ENCODE peak calls at places on chromosomes 4 and X, in nine cellular contexts. P, O, U, W, E, H, C, Y and X are unnamed samples.

GRCh38 chrX:13742397-13743176 is 8.0 kb downstream of the OFD1 start:
- DNase-seq in C (no peak), W (no peak), P (peak), H (no peak), Y (peak), E (peak), O (no peak), U (peak), X (peak)

GRCh38 chr4:25873632-25874129 is 10.9 kb upstream of the SEL1L3 start:
- DNase-seq in U (no peak), Y (no peak), P (no peak), E (no peak), C (no peak), H (no peak), W (no peak), O (no peak), X (no peak)

GRCh38 chrX:53681661-53682060 is 4.9 kb downstream of the HUWE1 start:
- DNase-seq in E (no peak), P (no peak), U (no peak), C (no peak), W (no peak), O (no peak), H (no peak), Y (no peak), X (no peak)

GRCh38 chr4:175412744-175413143 is 399.3 kb downstream of the GPM6A start:
- DNase-seq in C (no peak), W (peak), E (no peak), P (no peak), Y (no peak), O (no peak), U (no peak), H (no peak), X (no peak)

GRCh38 chr4:179597301-179597700 is 2155.1 kb upstream of the AGA start:
- DNase-seq in C (no peak), H (no peak), Y (no peak), O (no peak), U (no peak), W (no peak), E (no peak), P (no peak), X (no peak)

GRCh38 chr4:8772499-8773123 is 99.0 kb downstream of the HMX1 start:
- DNase-seq in P (no peak), C (no peak), W (no peak), U (no peak), H (no peak), Y (peak), O (no peak), E (no peak), X (no peak)

GRCh38 chrX:148573119-148573518 is 72.7 kb downstream of the AFF2 start:
- DNase-seq in H (no peak), P (no peak), E (no peak), Y (peak), W (no peak), U (no peak), C (no peak), O (no peak), X (no peak)

GRCh38 chrX:48998391-48998790 is 3.7 kb downstream of the GRIPAP1 start:
- DNase-seq in O (no peak), E (no peak), W (no peak), P (no peak), U (no peak), H (no peak), C (no peak), Y (peak), X (no peak)

GRCh38 chr4:9916346-9916745 is 105.0 kb downstream of the SLC2A9 start:
- DNase-seq in P (no peak), E (no peak), Y (no peak), W (no peak), C (no peak), O (no peak), U (no peak), H (no peak), X (no peak)

GRCh38 chr4:9919047-9919446 is 102.2 kb downstream of the SLC2A9 start:
- DNase-seq in C (no peak), Y (no peak), P (no peak), O (no peak), H (no peak), E (no peak), W (no peak), U (no peak), X (no peak)

GRCh38 chr4:9916937-9917336 is 104.4 kb downstream of the SLC2A9 start:
- DNase-seq in E (no peak), Y (no peak), P (no peak), H (no peak), U (no peak), W (no peak), O (no peak), C (no peak), X (no peak)

GRCh38 chr4:9920029-9920428 is 101.3 kb downstream of the SLC2A9 start:
- DNase-seq in C (no peak), E (no peak), O (no peak), W (no peak), P (no peak), Y (no peak), U (no peak), H (no peak), X (no peak)

DNA sequence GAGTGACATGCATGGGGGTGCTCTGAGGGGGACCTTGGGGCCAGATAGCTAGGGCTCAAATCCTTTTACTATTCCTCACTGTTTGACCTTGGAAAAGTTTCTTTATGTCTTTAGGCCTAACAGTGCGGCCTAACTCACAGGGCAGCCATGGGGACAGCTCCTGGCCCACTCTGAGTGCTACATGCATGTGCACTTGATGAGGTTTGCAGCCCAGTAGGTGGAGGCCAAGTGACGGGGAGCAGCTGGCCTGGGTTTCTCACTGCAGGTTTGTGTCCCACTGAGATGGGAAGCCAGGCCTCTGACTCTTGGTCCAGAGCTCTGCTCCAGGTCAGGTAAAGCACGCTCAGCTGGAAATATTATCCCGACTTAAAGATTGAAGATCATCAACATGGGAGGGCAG is 102.8 kb downstream of the SLC2A9 start:
- DNase-seq in H (no peak), E (no peak), P (no peak), Y (no peak), W (no peak), U (no peak), O (no peak), C (no peak), X (no peak)
- TF ChIP-seq CTCF in H (no peak), E (no peak), P (no peak), Y (no peak), W (no peak), U (no peak), O (no peak), C (no peak), X (no peak)

GRCh38 chr4:85659626-85660213 is 184.8 kb downstream of the ARHGAP24 start:
- DNase-seq in Y (no peak), H (no peak), C (no peak), U (no peak), P (no peak), E (no peak), W (no peak), O (no peak), X (no peak)

GRCh38 chr4:85657143-85657542 is 182.2 kb downstream of the ARHGAP24 start:
- DNase-seq in O (no peak), Y (no peak), P (no peak), C (no peak), H (no peak), E (no peak), W (no peak), U (no peak), X (no peak)

DNA sequence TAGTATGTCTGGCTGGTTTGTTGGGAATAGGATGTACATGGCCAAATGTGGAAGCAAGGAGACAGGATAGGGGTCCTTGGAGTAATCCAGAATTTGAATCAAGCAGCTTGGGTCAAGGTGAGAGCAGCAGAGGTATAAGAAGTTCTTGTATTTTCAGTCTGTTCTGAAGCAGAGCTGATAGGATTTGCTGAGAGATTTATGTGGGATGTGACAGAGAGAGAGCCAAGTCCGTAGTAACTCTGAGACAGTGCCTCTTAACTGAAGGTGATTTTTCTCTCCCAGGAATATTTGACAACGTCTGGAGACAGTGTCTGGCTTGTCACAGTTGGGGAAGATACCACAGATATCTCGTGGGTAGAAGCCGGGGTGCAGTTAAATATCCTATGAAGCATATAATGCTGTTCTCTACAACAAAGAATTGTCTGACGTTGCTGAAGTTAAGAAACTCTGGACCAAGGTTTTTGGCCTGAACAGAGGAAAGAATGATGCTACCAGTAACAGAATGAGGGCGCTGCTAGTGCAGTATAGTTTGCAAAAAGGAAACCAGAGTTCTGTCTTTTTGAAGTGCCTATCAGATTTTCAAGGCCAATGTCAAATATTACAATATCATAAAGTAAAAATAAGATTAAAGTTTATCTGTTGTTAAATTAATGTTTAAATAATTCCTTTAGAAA is 184.0 kb downstream of the ARHGAP24 start:
- DNase-seq in E (no peak), O (no peak), W (no peak), C (no peak), P (no peak), H (no peak), U (no peak), Y (no peak), X (no peak)
- TF ChIP-seq CTCF in E (peak), O (no peak), W (peak), C (no peak), P (peak), H (no peak), U (no peak), Y (no peak), X (peak)

GRCh38 chr4:78818530-78818929 is 42.4 kb downstream of the BMP2K start:
- DNase-seq in P (no peak), H (no peak), E (no peak), Y (no peak), W (no peak), C (no peak), U (no peak), O (no peak), X (no peak)
- TF ChIP-seq CTCF in P (no peak), H (no peak), E (no peak), Y (no peak), W (no peak), C (no peak), U (no peak), O (no peak), X (no peak)

GRCh38 chrX:45164021-45164621 is 36.6 kb downstream of the DIPK2B start:
- DNase-seq in U (no peak), O (no peak), E (no peak), Y (no peak), C (no peak), W (no peak), P (no peak), H (no peak), X (no peak)

GRCh38 chrX:45164995-45165394 is 35.7 kb downstream of the DIPK2B start:
- DNase-seq in H (no peak), P (no peak), U (no peak), E (no peak), W (no peak), O (no peak), C (no peak), Y (no peak), X (no peak)

DNA sequence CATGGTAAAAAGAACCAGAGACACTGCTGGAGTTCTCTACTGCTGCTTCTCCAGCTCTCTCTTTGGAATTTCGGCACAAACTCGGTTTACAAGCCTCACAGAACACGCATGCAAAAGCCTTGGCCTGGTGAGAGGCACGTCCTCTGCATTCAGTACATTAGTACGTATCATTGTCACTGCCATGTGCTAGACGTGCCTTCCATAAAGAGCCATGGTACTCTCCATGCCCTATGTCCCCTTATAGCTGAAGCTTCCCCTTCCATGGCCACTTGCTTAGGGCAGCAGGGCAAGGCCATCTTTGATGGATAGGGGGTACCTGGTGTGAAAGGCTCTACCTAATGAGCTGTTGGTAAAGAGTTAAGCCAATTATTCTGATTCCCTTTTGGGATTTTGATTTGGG is 35.0 kb downstream of the DIPK2B start:
- DNase-seq in O (no peak), P (no peak), H (no peak), C (no peak), Y (no peak), W (no peak), U (no peak), E (no peak), X (no peak)
- TF ChIP-seq CTCF in O (no peak), P (no peak), H (no peak), C (no peak), Y (no peak), W (no peak), U (no peak), E (no peak), X (no peak)

GRCh38 chrX:74422576-74423288 is 1.4 kb downstream of the SLC16A2 start:
- DNase-seq in P (peak), O (no peak), W (peak), Y (peak), H (peak), E (peak), U (peak), C (peak), X (peak)
- TF ChIP-seq CTCF in P (peak), O (no peak), W (peak), Y (no peak), H (no peak), E (no peak), U (no peak), C (no peak), X (no peak)

DNA sequence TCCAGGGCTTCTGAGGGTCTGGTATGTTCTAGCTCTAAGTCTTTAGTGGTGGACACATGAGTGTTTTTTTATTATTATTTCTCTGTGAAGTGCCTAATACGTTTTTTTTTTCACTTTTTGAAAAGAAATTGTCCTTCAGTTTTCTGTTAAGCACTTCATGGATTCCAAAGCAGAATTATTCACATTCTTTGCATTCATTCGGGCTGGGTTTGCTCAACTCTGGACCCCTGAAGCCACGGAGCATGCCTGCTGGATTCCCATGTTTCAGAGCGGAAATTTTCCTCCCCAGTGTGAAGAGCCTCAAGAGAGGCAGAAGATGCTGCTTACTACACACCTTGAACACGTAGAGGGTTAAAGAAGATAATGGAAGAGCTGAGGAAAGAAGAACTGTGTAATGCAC is 107.5 kb downstream of the EGF start:
- DNase-seq in P (no peak), H (no peak), C (no peak), W (peak), O (no peak), E (no peak), U (no peak), Y (no peak), X (no peak)
- TF ChIP-seq CTCF in P (no peak), H (no peak), C (no peak), W (no peak), O (no peak), E (no peak), U (no peak), Y (no peak), X (no peak)

GRCh38 chrX:38558681-38559080 is 2.7 kb upstream of the TSPAN7 start:
- DNase-seq in U (no peak), P (no peak), E (no peak), W (no peak), Y (peak), H (no peak), C (no peak), O (no peak), X (no peak)

GRCh38 chrX:38561951-38562719 is 793 bp downstream of the TSPAN7 start:
- DNase-seq in O (no peak), Y (no peak), C (peak), P (peak), H (peak), E (no peak), U (no peak), W (no peak), X (peak)

GRCh38 chrX:38561126-38561868 is at the start of gene TSPAN7:
- DNase-seq in O (peak), C (peak), P (peak), E (peak), U (peak), W (peak), Y (no peak), H (peak), X (peak)

GRCh38 chrX:38560776-38561125 is 591 bp upstream of the TSPAN7 start:
- DNase-seq in U (no peak), C (no peak), O (no peak), E (no peak), H (no peak), Y (no peak), W (no peak), P (no peak), X (no peak)

GRCh38 chrX:38563006-38563405 is 1.7 kb downstream of the TSPAN7 start:
- DNase-seq in O (no peak), P (peak), E (no peak), U (no peak), H (peak), C (no peak), W (no peak), Y (no peak), X (no peak)
- TF ChIP-seq CTCF in O (no peak), P (no peak), E (no peak), U (no peak), H (no peak), C (no peak), W (no peak), Y (no peak), X (no peak)